ENCODE peak calls at places on chromosomes 7 and 10, in four cellular contexts. X, G, Q and R are unnamed samples.

GRCh38 chr10:5545778-5546710 is 21.3 kb downstream of the CALML3 start:
- DNase-seq in G (peak; percentile 95), X (peak; percentile 54), Q (peak; percentile 53), R (no peak)

GRCh38 chr7:54664235-54665228 is 94.5 kb downstream of the SEC61G start:
- DNase-seq in G (no peak), Q (peak; percentile 86), X (peak; percentile 60), R (no peak)

GRCh38 chr10:43128958-43129706 is 9.1 kb upstream of the CSGALNACT2 start:
- DNase-seq in Q (peak; percentile 48), X (peak; percentile 40), G (peak; percentile 96), R (peak; percentile 54)

GRCh38 chr7:156368053-156368452 is 272.5 kb upstream of the RNF32 start:
- DNase-seq in X (no peak), G (no peak), Q (no peak), R (no peak)

GRCh38 chr7:99210265-99210970 is 2.5 kb upstream of the KPNA7 start:
- DNase-seq in Q (peak; percentile 74), G (no peak), X (peak; percentile 52), R (no peak)

GRCh38 chr7:137642467-137642866 is 204.3 kb downstream of the DGKI start:
- DNase-seq in Q (no peak), X (no peak), G (peak; percentile 77), R (no peak)

GRCh38 chr10:60521974-60522405 is 132.3 kb upstream of the ANK3 start:
- DNase-seq in Q (peak; percentile 10), X (peak; percentile 14), G (no peak), R (peak; percentile 21)

GRCh38 chr7:112898432-112899290 is 108.5 kb upstream of the TMEM168 start:
- DNase-seq in Q (peak; percentile 73), G (peak; percentile 82), X (peak; percentile 31), R (peak; percentile 54)

GRCh38 chr7:116951366-116952292 is 1.7 kb upstream of the ST7 start:
- DNase-seq in X (peak; percentile 17), Q (no peak), G (no peak), R (no peak)

GRCh38 chr7:151282111-151282510 is 33.6 kb upstream of the SMARCD3 start:
- DNase-seq in G (no peak), X (no peak), Q (no peak), R (no peak)

GRCh38 chr7:51273360-51273759 is 43.2 kb downstream of the COBL start:
- DNase-seq in Q (no peak), G (no peak), X (no peak), R (no peak)

GRCh38 chr7:3510101-3511020 is 209.3 kb downstream of the SDK1 start:
- DNase-seq in G (no peak), X (no peak), Q (no peak), R (no peak)

GRCh38 chr7:135669774-135670173 is 7.5 kb downstream of the STMP1 start:
- DNase-seq in X (no peak), G (no peak), Q (no peak), R (no peak)

GRCh38 chr7:135673360-135673706 is 11.0 kb downstream of the STMP1 start:
- DNase-seq in Q (no peak), G (peak; percentile 58), X (no peak), R (no peak)

GRCh38 chr7:135666836-135667235 is 4.5 kb downstream of the STMP1 start:
- DNase-seq in G (no peak), Q (no peak), X (no peak), R (no peak)

GRCh38 chr7:135670179-135670578 is 7.9 kb downstream of the STMP1 start:
- DNase-seq in G (peak; percentile 67), X (no peak), Q (no peak), R (no peak)

DNA sequence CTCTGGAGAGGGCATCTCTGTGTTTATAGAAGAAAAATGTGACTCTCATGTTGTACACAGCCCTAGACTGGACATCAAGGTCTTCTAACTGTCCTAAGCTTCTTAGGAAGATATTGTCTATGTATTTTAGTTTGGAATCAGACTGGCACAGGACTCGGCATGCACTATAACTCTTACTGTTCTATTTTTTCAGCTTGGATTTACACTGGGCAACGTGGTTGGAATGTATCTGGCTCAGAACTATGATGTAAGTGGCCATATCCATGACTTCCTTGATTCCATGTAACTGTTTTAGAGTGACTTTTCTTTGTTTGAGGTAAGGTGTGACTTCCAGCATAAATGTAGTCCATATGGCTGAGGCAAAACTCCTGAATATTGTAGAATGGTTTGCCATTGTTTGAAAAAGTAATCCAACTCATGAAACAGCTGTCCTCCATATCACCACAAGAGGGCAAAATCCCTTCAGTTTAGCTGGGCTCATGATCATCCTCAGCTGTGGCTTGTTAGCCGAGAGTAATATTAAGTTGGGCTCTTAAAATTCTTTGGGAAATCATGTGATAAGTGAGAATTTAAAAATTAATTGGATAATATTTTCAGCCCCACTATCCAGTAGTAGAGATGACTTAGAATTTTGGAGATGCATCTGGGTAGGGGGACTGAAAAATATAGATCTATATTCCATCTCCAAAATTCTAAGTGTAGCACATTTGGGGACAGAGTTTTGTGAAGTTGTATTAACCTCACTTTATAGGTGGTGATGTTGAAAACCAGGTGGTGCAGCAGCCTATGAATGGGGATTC is 10.4 kb downstream of the STMP1 start:
- DNase-seq in X (peak; percentile 38), Q (peak; percentile 67), G (peak; percentile 87), R (no peak)
- H3K4me3 ChIP-seq in X (no peak overlapping the region), Q (no peak overlapping the region), G (no peak overlapping the region), R (no peak overlapping the region)

GRCh38 chr7:121279822-121280221 is 49.0 kb upstream of the WNT16 start:
- DNase-seq in G (no peak), Q (no peak), X (no peak), R (no peak)

GRCh38 chr7:121275204-121275603 is 53.6 kb upstream of the WNT16 start:
- DNase-seq in G (no peak), X (no peak), Q (no peak), R (no peak)

GRCh38 chr7:121279060-121279620 is 49.7 kb upstream of the WNT16 start:
- DNase-seq in G (no peak), X (no peak), Q (no peak), R (no peak)

GRCh38 chr7:121276276-121276675 is 52.5 kb upstream of the WNT16 start:
- DNase-seq in Q (no peak), G (no peak), X (no peak), R (no peak)

GRCh38 chr7:121278120-121279021 is 50.4 kb upstream of the WNT16 start:
- DNase-seq in G (peak; percentile 76), X (no peak), Q (no peak), R (no peak)
- H2AFZ ChIP-seq in G (no peak overlapping the region), X (no peak overlapping the region), Q (no peak overlapping the region), R (no peak overlapping the region)

GRCh38 chr10:117552759-117553158 is 10.2 kb downstream of the EMX2 start:
- DNase-seq in X (no peak), G (no peak), Q (no peak), R (no peak)
- TF ChIP-seq EZH2 in X (no peak), G (peak; percentile 80), Q (peak; percentile 3), R (peak; percentile 66)

DNA sequence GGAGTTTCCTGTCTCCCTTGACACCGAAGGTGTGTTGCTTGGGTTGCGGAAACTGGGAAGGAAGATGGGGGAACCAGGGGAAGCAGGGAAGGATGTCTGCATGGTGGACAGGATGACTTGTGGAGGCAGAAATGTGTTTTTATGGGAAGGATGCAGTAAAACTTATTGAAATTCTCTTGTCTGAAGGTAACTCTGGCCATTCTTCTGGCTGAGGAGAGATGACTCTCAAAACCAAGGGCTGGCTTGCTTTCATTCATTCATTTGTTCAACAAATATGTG is 1.5 kb downstream of the UBTD1 start:
- DNase-seq in G (no peak), Q (no peak), X (no peak), R (no peak)
- H3K4me3 ChIP-seq in G (peak overlapping the region; percentile 75), Q (peak overlapping the region; percentile 76), X (peak overlapping the region; percentile 79), R (peak overlapping the region; percentile 94)

DNA sequence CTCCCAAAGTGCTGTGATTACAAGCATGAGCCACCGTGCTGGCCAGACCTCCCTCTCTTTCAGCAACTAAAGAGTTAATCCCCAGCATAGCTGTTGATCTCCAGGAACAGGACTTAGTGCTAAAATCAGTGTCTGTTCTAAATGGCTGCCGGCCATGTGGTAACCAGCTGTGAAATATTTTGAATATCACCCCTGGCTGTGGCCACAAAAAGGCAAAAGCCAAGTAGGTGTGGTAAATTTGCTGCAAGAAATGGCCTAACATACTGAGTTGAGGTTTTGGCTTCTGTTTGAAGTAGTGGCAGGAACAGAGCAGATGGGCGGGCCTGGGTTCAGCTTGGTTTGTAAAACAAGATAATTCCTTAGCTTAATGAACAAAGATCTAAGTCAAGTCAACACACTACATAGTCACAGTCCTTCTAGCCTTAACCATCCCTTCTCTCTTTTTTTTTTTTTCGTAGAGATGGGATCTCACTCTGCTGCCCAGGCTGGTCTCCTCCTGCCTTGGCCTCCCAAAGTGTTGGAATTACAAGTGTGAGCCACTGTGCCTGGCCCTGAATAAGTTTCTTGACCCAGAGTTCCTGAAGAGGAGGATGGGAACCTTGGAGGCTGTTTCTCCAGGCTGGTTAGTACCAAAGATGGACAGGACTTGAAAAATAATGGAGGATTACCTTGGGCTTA is 22.7 kb upstream of the AGFG2 start:
- DNase-seq in X (peak; percentile 60), Q (peak; percentile 21), G (peak; percentile 95), R (no peak)
- H2AFZ ChIP-seq in X (no peak overlapping the region), Q (no peak overlapping the region), G (no peak overlapping the region), R (no peak overlapping the region)

GRCh38 chr7:138952791-138953190 is 28.4 kb downstream of the KIAA1549 start:
- DNase-seq in G (no peak), Q (no peak), X (no peak), R (no peak)
- TF ChIP-seq EZH2 in G (no peak), Q (no peak), X (no peak), R (no peak)

GRCh38 chr10:93211989-93212388 is 138.3 kb downstream of the CYP26A1 start:
- DNase-seq in Q (no peak), X (no peak), G (no peak), R (no peak)
- H3K4me3 ChIP-seq in Q (no peak overlapping the region), X (no peak overlapping the region), G (no peak overlapping the region), R (no peak overlapping the region)